ENCODE peak calls at places on chromosomes 1 and 21, in six cellular contexts. H, W, B, E, O and S are unnamed samples.

GRCh38 chr1:201324306-201324705 is 41.0 kb downstream of the PKP1 start:
- DNase-seq in H (no peak), W (no peak), B (no peak), E (no peak), O (no peak), S (no peak)

GRCh38 chr1:6117064-6117463 is 63.1 kb downstream of the CHD5 start:
- DNase-seq in H (no peak), W (no peak), B (no peak), E (no peak), O (no peak), S (no peak)

GRCh38 chr1:114154963-114155322 is 1.3 kb upstream of the SYT6 start:
- DNase-seq in H (no peak), W (no peak), B (no peak), E (peak; percentile 29), O (no peak), S (peak; percentile 44)

GRCh38 chr1:27992271-27992670 is 32.5 kb downstream of the XKR8 start:
- DNase-seq in H (no peak), W (no peak), B (no peak), E (peak; percentile 60), O (no peak), S (peak; percentile 5)

GRCh38 chr21:33698088-33698487 is 55.8 kb downstream of the ITSN1 start:
- DNase-seq in H (no peak), W (no peak), B (no peak), E (no peak), O (no peak), S (no peak)

GRCh38 chr1:204591473-204592090 is 75.4 kb downstream of the MDM4 start:
- DNase-seq in H (no peak), W (no peak), B (no peak), E (peak; percentile 24), O (no peak), S (no peak)

GRCh38 chr1:202193614-202194327 is at the start of gene LGR6:
- DNase-seq in H (no peak), W (no peak), B (no peak), E (no peak), O (no peak), S (no peak)

GRCh38 chr1:224691106-224691505 is 75.0 kb downstream of the CNIH3 start:
- DNase-seq in H (no peak), W (no peak), B (no peak), E (no peak), O (no peak), S (no peak)

GRCh38 chr1:75797273-75797588 is 549 bp downstream of the MSH4 start:
- DNase-seq in H (no peak), W (no peak), B (no peak), E (no peak), O (no peak), S (peak; percentile 40)

GRCh38 chr1:226661965-226662364 is 77.1 kb downstream of the ITPKB start:
- DNase-seq in H (no peak), W (no peak), B (no peak), E (no peak), O (no peak), S (no peak)

GRCh38 chr1:51661081-51661518 is 44.2 kb downstream of the OSBPL9 start:
- DNase-seq in H (no peak), W (no peak), B (peak; percentile 58), E (peak; percentile 93), O (no peak), S (no peak)

GRCh38 chr1:200478945-200479558 is 69.2 kb upstream of the ZNF281 start:
- DNase-seq in H (no peak), W (no peak), B (peak; percentile 22), E (no peak), O (no peak), S (no peak)

GRCh38 chr1:185499986-185500626 is 183.1 kb upstream of the IVNS1ABP start:
- DNase-seq in H (no peak), W (no peak), B (no peak), E (peak; percentile 67), O (no peak), S (no peak)

GRCh38 chr1:231172411-231172810 is 10.6 kb downstream of the TRIM67 start:
- DNase-seq in H (no peak), W (no peak), B (no peak), E (no peak), O (no peak), S (no peak)

GRCh38 chr1:41025979-41026819 is 4.7 kb upstream of the SLFNL1 start:
- DNase-seq in H (no peak), W (no peak), B (no peak), E (no peak), O (no peak), S (no peak)

GRCh38 chr21:38597436-38597835 is 99.2 kb upstream of the ERG start:
- DNase-seq in H (no peak), W (no peak), B (no peak), E (no peak), O (no peak), S (no peak)

GRCh38 chr1:56578664-56578962 is 750 bp downstream of the PLPP3 start:
- DNase-seq in H (no peak), W (no peak), B (no peak), E (no peak), O (no peak), S (no peak)

GRCh38 chr1:2894381-2895041 is 93.0 kb upstream of the TTC34 start:
- DNase-seq in H (no peak), W (no peak), B (no peak), E (no peak), O (no peak), S (no peak)

GRCh38 chr1:213284626-213285025 is 233.6 kb downstream of the RPS6KC1 start:
- DNase-seq in H (no peak), W (no peak), B (no peak), E (peak; percentile 51), O (peak; percentile 6), S (no peak)

GRCh38 chr1:178263341-178263740 is 169.4 kb downstream of the RASAL2 start:
- DNase-seq in H (no peak), W (no peak), B (no peak), E (no peak), O (no peak), S (no peak)

DNA sequence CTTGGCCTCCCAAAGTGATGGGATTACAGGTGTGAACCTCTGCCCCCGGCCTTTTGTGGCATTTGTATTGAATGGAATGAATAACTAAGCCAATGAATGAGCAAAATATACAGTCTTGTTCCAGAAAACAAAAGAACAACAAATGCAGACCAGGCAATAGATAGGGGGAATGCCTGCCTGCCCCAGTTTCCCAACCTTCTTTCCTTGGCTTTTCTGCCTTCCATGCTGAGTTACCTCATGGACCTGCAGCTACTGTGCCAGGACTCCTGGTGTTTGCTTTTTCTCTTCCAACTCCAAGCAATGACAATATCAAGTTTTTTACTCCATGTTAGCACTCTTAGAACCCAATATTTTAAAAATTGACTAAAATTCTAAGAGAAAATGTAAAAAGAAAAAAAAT is 58.6 kb upstream of the BACH1 start:
- DNase-seq in H (no peak), W (no peak), B (no peak), E (no peak), O (no peak), S (no peak)
- TF ChIP-seq MYC in H (no peak), W (no peak), B (no peak), E (no peak), O (no peak), S (no peak)

GRCh38 chr21:41677671-41678015 is 89.2 kb downstream of the RIPK4 start:
- DNase-seq in H (no peak), W (no peak), B (peak; percentile 82), E (no peak), O (no peak), S (no peak)

GRCh38 chr21:41678944-41679343 is 87.9 kb downstream of the RIPK4 start:
- DNase-seq in H (peak; percentile 95), W (no peak), B (peak; percentile 99), E (peak; percentile 83), O (peak; percentile 98), S (peak; percentile 74)

GRCh38 chr21:41676198-41676597 is 90.7 kb downstream of the RIPK4 start:
- DNase-seq in H (no peak), W (no peak), B (no peak), E (no peak), O (no peak), S (no peak)

GRCh38 chr21:41680444-41681335 is 86.2 kb downstream of the RIPK4 start:
- DNase-seq in H (no peak), W (no peak), B (peak; percentile 48), E (no peak), O (no peak), S (no peak)

DNA sequence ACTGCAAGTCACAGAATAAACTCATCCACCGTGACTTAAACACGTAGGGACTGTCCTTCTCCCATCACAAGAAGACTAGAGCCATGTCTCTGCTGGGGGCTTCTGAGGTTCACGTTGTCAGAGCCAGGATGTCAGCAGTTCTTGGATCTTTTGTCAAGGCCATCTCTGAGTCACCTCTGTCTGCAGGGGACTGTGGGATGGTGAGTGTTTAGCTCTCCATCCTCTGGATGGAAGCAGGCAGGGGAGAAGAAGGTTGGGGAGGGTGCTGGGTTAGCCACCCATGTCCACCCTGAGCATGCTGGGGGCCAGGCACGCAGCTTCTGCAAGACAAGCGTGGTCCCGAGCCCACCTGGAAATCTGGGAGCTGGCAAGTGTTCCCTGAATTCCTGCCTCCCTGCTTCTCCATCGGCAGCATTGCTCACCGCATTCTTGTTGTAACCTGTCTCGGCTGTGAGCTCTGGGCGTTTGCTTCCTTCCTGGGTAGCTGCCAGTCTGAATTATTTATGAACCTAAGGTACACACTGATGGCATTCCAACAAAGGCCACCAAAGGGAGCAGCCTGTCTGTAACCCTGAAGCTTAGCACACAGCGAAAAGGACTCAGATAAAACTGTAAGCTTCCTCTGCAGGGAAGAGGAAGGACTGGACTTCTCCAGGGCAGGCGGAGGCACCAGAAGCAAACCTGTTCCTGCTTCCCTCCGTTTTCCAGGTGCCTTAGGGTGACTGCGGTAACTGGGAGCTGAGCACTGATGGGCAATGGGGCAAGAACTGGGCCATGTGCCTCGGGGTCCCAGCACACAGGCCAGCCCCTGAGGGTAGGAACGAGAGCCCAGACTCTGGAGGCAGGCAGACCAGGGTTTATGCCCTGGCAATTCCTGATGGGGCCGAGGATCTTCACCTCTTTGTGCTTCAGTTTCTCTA is 88.6 kb downstream of the RIPK4 start:
- DNase-seq in H (no peak), W (no peak), B (peak; percentile 94), E (no peak), O (peak; percentile 89), S (no peak)
- TF ChIP-seq MAX in H (no peak), W (no peak), B (peak; percentile 28), E (no peak), O (no peak), S (no peak)

DNA sequence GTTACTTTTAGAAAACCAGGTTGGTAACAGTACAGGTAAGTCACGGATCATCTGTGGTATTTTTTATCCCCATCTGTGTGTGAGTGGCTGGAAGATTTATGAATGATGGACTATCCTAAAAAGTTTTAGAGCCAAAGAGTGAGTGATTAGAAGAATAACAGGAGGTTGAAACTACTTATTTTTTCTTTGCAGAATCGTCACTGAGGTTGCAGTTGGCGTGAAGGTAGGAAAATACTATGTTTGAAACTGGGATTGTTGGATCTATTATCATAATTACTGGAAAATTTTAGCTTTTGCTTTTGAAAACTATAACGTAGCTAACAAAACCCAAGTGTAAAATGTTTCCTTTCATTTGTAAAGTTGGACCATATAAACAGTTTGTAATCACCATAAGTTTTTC is 1.8 kb downstream of the PTBP2 start:
- DNase-seq in H (no peak), W (no peak), B (no peak), E (no peak), O (no peak), S (no peak)
- H3K4me3 ChIP-seq in H (peak overlapping the region; percentile 96), W (peak overlapping the region; percentile 90), B (peak overlapping the region; percentile 98), E (peak overlapping the region; percentile 99), O (peak overlapping the region; percentile 94), S (peak overlapping the region; percentile 99)

DNA sequence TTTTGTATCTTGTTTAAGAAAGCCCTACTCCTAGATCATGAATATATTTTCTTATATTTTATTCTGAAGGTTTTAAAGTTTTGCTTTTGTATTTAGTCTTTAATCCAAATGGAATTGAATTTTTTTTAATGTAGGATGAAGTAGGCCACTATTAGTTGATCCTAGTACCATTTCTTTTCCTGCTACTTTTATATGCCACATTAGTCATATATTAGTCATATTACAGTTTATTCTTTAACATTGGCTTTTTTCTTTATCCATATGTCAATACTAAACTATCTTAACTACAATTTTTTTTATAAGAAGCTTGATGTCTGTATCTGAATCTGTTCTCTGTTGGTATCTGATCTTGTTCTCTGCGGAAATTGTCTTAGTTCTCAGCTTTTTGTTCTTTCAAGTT is 48.8 kb downstream of the MAN1A2 start:
- DNase-seq in H (no peak), W (no peak), B (no peak), E (no peak), O (no peak), S (no peak)
- TF ChIP-seq MYC in H (no peak), W (no peak), B (no peak), E (no peak), O (no peak), S (no peak)